ENCODE peak calls at places on chromosome 22, in four cellular contexts. R is AG04450; E is RKO; P is activated effector memory CD4-positive, alpha-beta T cell treated with Interleukin-2 at 50 U/mL for 16 hours. L is an unnamed sample.

GRCh38 chr22:32473388-32473952 is 1.1 kb upstream of the FBXO7 start:
- DNase-seq in R (peak), E (peak), P (peak), L (peak)

GRCh38 chr22:38173156-38173906 is 8.3 kb downstream of the PLA2G6 start:
- DNase-seq in R (no peak), E (no peak), P (no peak), L (no peak)

GRCh38 chr22:34841911-34842310 is 224.0 kb upstream of the ISX start:
- DNase-seq in R (no peak), E (no peak), P (no peak), L (no peak)

GRCh38 chr22:23562186-23562585 is 17.9 kb downstream of the IGLL1 start:
- DNase-seq in R (no peak), E (no peak), P (no peak), L (no peak)

GRCh38 chr22:46696225-46696518 is 41.9 kb downstream of the CERK start:
- DNase-seq in R (no peak), E (no peak), P (no peak), L (no peak)

GRCh38 chr22:22823126-22823804 is 64.4 kb upstream of the IGLL5 start:
- DNase-seq in R (no peak), E (no peak), P (no peak), L (no peak)

GRCh38 chr22:24440270-24440717 is 12.9 kb downstream of the ADORA2A start:
- DNase-seq in R (no peak), E (no peak), P (no peak), L (no peak)

GRCh38 chr22:30421695-30422480 is 3.7 kb upstream of the MTFP1 start:
- DNase-seq in R (no peak), E (no peak), P (no peak), L (no peak)

GRCh38 chr22:20213833-20214708 is 54.0 kb downstream of the RTN4R start:
- DNase-seq in R (no peak), E (no peak), P (no peak), L (no peak)

GRCh38 chr22:27719535-27720227 is 81.9 kb downstream of the MN1 start:
- DNase-seq in R (no peak), E (peak), P (no peak), L (peak)

GRCh38 chr22:48506506-48507145 is 1321.0 kb downstream of the BRD1 start:
- DNase-seq in R (no peak), E (no peak), P (no peak), L (no peak)

GRCh38 chr22:36145881-36146280 is 14.7 kb downstream of the APOL3 start:
- DNase-seq in R (no peak), E (no peak), P (no peak), L (no peak)

GRCh38 chr22:37169412-37169811 is 18.6 kb downstream of the C1QTNF6 start:
- DNase-seq in R (no peak), E (no peak), P (no peak), L (no peak)

GRCh38 chr22:20763630-20764029 is 10.3 kb upstream of the SERPIND1 start:
- DNase-seq in R (no peak), E (no peak), P (no peak), L (no peak)

GRCh38 chr22:27778299-27779090 is 23.1 kb downstream of the MN1 start:
- DNase-seq in R (no peak), E (no peak), P (no peak), L (no peak)

GRCh38 chr22:41902932-41903421 is 11.9 kb downstream of the SHISA8 start:
- DNase-seq in R (no peak), E (no peak), P (no peak), L (no peak)

GRCh38 chr22:37749831-37750595 is 53.2 kb downstream of the TRIOBP start:
- DNase-seq in R (no peak), E (no peak), P (no peak), L (no peak)

GRCh38 chr22:39012525-39013516 is 1.2 kb upstream of the APOBEC3C start:
- DNase-seq in R (no peak), E (no peak), P (no peak), L (no peak)

GRCh38 chr22:47618611-47619010 is 856.2 kb downstream of the TBC1D22A start:
- DNase-seq in R (no peak), E (no peak), P (no peak), L (no peak)

GRCh38 chr22:36328635-36329216 is 59.0 kb downstream of the MYH9 start:
- DNase-seq in R (peak), E (peak), P (no peak), L (no peak)

GRCh38 chr22:37340331-37341262 is 58.3 kb downstream of the CYTH4 start:
- DNase-seq in R (no peak), E (no peak), P (no peak), L (no peak)

GRCh38 chr22:47328550-47329243 is 566.2 kb downstream of the TBC1D22A start:
- DNase-seq in R (peak), E (peak), P (no peak), L (peak)

GRCh38 chr22:25475554-25476022 is 88.9 kb upstream of the GRK3 start:
- DNase-seq in R (no peak), E (no peak), P (no peak), L (no peak)

GRCh38 chr22:35154937-35155387 is 89.0 kb downstream of the ISX start:
- DNase-seq in R (peak), E (peak), P (no peak), L (peak)

GRCh38 chr22:42976534-42976933 is 38.4 kb downstream of the PACSIN2 start:
- DNase-seq in R (no peak), E (no peak), P (no peak), L (no peak)

GRCh38 chr22:46578824-46579561 is 41.2 kb upstream of the GRAMD4 start:
- DNase-seq in R (no peak), E (no peak), P (no peak), L (no peak)

GRCh38 chr22:47807506-47807905 is 1045.1 kb downstream of the TBC1D22A start:
- DNase-seq in R (no peak), E (no peak), P (no peak), L (no peak)

GRCh38 chr22:40215266-40215665 is 37.5 kb downstream of the TNRC6B start:
- DNase-seq in R (no peak), E (no peak), P (no peak), L (no peak)

GRCh38 chr22:32327066-32327465 is 30.6 kb upstream of the RFPL3 start:
- DNase-seq in R (no peak), E (peak), P (no peak), L (no peak)

GRCh38 chr22:46008291-46008690 is 31.3 kb upstream of the WNT7B start:
- DNase-seq in R (no peak), E (no peak), P (no peak), L (no peak)